ENCODE peak calls at places on chromosome 22, in five cellular contexts. C is endothelial cell, W is foreskin fibroblast, A is HFFc6, T is cardiac muscle cell. F is an unnamed sample.

GRCh38 chr22:37784829-37785495 is 22.8 kb upstream of the GCAT start:
- DNase-seq in C (no peak), W (no peak), A (no peak), T (no peak), F (no peak)

GRCh38 chr22:23394525-23395326 is 185.4 kb downstream of the IGLL1 start:
- DNase-seq in C (no peak), W (no peak), A (no peak), T (no peak), F (no peak)

GRCh38 chr22:44731357-44731970 is 20.9 kb upstream of the ARHGAP8 start:
- DNase-seq in C (no peak), W (no peak), A (no peak), T (no peak), F (no peak)

GRCh38 chr22:29016067-29016938 is 45.3 kb downstream of the C22orf31 start:
- DNase-seq in C (no peak), W (no peak), A (no peak), T (no peak), F (no peak)

GRCh38 chr22:48719978-48720661 is 1107.6 kb downstream of the BRD1 start:
- DNase-seq in C (peak), W (no peak), A (no peak), T (no peak), F (no peak)

GRCh38 chr22:43798492-43798891 is 13.6 kb downstream of the EFCAB6 start:
- DNase-seq in C (no peak), W (no peak), A (no peak), T (no peak), F (peak)

GRCh38 chr22:50599816-50600454 is 658 bp upstream of the MAPK8IP2 start:
- DNase-seq in C (peak), W (peak), A (no peak), T (peak), F (no peak)

GRCh38 chr22:45454260-45454659 is 40.8 kb downstream of the RIBC2 start:
- DNase-seq in C (no peak), W (peak), A (peak), T (peak), F (no peak)

GRCh38 chr22:37822079-37822833 is 926 bp upstream of the GALR3 start:
- DNase-seq in C (no peak), W (peak), A (no peak), T (no peak), F (no peak)

GRCh38 chr22:49517211-49517610 is 310.5 kb downstream of the BRD1 start:
- DNase-seq in C (no peak), W (no peak), A (no peak), T (no peak), F (no peak)

GRCh38 chr22:34015642-34016041 is 95.4 kb upstream of the LARGE1 start:
- DNase-seq in C (no peak), W (no peak), A (no peak), T (no peak), F (no peak)

GRCh38 chr22:34019190-34019845 is 99.0 kb upstream of the LARGE1 start:
- DNase-seq in C (no peak), W (no peak), A (no peak), T (no peak), F (no peak)
- TF ChIP-seq CTCF in C (no peak), W (no peak), A (no peak), T (no peak), F (no peak)

GRCh38 chr22:20802452-20802851 is 28.5 kb downstream of the SERPIND1 start:
- DNase-seq in C (no peak), W (no peak), A (no peak), T (no peak), F (no peak)

GRCh38 chr22:20802922-20803553 is 29.1 kb downstream of the SERPIND1 start:
- DNase-seq in C (no peak), W (no peak), A (no peak), T (no peak), F (no peak)

GRCh38 chr22:20805972-20806471 is 32.1 kb downstream of the SERPIND1 start:
- DNase-seq in C (no peak), W (peak), A (no peak), T (peak), F (no peak)

GRCh38 chr22:20804650-20805049 is 30.7 kb downstream of the SERPIND1 start:
- DNase-seq in C (no peak), W (no peak), A (no peak), T (no peak), F (no peak)

DNA sequence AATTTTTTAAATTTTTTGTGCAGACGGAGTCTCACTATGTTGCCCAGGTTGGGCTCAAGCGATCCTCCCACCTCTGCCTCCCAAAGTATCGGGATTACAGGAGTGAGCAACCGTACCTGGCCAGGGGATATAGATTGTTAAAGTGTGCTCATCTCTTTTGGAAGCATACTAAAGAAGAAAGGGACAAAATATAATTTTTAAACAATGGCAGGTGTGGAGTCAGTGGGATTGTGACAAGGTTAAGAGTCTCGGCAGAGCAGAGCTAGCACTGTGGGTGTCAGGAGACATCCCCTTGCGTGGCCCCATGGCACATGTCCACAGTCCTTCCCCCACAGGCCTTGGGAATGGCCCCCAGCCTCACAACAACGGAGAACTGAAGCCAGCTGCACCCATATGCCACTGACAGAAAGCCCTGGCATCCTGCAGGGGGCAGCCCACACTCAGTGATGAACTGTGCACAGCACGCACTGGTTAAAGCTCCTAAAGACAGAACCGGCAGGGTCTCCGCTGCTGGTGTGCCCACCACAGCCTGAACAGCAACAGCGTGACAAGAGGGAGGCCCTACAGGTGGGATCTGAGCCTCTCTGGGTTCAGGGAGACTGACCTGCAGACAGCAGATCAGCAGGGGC is 29.9 kb downstream of the SERPIND1 start:
- DNase-seq in C (peak), W (peak), A (peak), T (peak), F (no peak)
- TF ChIP-seq CTCF in C (peak), W (peak), A (peak), T (peak), F (peak)

GRCh38 chr22:16954060-16954403 is 54.0 kb downstream of the GAB4 start:
- DNase-seq in C (no peak), W (no peak), A (no peak), T (no peak), F (no peak)
- TF ChIP-seq CTCF in C (no peak), W (no peak), A (no peak), T (no peak), F (no peak)

GRCh38 chr22:30222321-30222720 is 24.2 kb downstream of the LIF start:
- DNase-seq in C (no peak), W (no peak), A (no peak), T (no peak), F (no peak)

GRCh38 chr22:30223303-30223702 is 23.3 kb downstream of the LIF start:
- DNase-seq in C (no peak), W (no peak), A (no peak), T (no peak), F (no peak)

GRCh38 chr22:30225220-30225922 is 21.2 kb downstream of the LIF start:
- DNase-seq in C (no peak), W (no peak), A (no peak), T (no peak), F (no peak)

GRCh38 chr22:30226192-30226832 is 20.2 kb downstream of the LIF start:
- DNase-seq in C (no peak), W (no peak), A (no peak), T (no peak), F (no peak)

GRCh38 chr22:30224161-30224857 is 22.2 kb downstream of the LIF start:
- DNase-seq in C (no peak), W (peak), A (peak), T (no peak), F (no peak)
- TF ChIP-seq CTCF in C (no peak), W (no peak), A (peak), T (no peak), F (no peak)

F was measured in GM06990.